ENCODE peak calls at places on chromosomes 16 and 17, in seven cellular contexts. One of them, this sample, is unnamed.

GRCh38 chr17:57142925-57143324 is 57.9 kb downstream of the AKAP1 start:
- DNase-seq in psoas muscle: no peak
- DNase-seq in lower lobe of right lung: no peak
- DNase-seq in A549: no peak
- DNase-seq in body of pancreas: no peak
- DNase-seq in mammary epithelial cell: no peak
- DNase-seq in dorsolateral prefrontal cortex: no peak
- DNase-seq in this sample: no peak

GRCh38 chr17:21041753-21042433 is 918 bp downstream of the USP22 start:
- DNase-seq in lower lobe of right lung: peak; percentile 90
- DNase-seq in mammary epithelial cell: peak; percentile 70
- DNase-seq in psoas muscle: peak; percentile 94
- DNase-seq in dorsolateral prefrontal cortex: peak; percentile 83
- DNase-seq in body of pancreas: peak; percentile 79
- DNase-seq in A549: peak; percentile 71
- DNase-seq in this sample: peak; percentile 81

GRCh38 chr17:64356304-64356686 is 34.4 kb downstream of the PECAM1 start:
- DNase-seq in A549: no peak
- DNase-seq in lower lobe of right lung: no peak
- DNase-seq in body of pancreas: no peak
- DNase-seq in psoas muscle: no peak
- DNase-seq in mammary epithelial cell: no peak
- DNase-seq in dorsolateral prefrontal cortex: no peak
- DNase-seq in this sample: no peak

GRCh38 chr16:78606572-78606971 is 507.1 kb downstream of the WWOX start:
- DNase-seq in lower lobe of right lung: no peak
- DNase-seq in A549: no peak
- DNase-seq in dorsolateral prefrontal cortex: no peak
- DNase-seq in psoas muscle: no peak
- DNase-seq in mammary epithelial cell: no peak
- DNase-seq in body of pancreas: no peak
- DNase-seq in this sample: no peak

GRCh38 chr16:70789231-70789926 is 11.6 kb downstream of the VAC14 start:
- DNase-seq in mammary epithelial cell: peak; percentile 66
- DNase-seq in lower lobe of right lung: no peak
- DNase-seq in dorsolateral prefrontal cortex: no peak
- DNase-seq in psoas muscle: peak; percentile 74
- DNase-seq in body of pancreas: no peak
- DNase-seq in A549: peak; percentile 59
- DNase-seq in this sample: peak; percentile 66

GRCh38 chr16:78761427-78761826 is 662.0 kb downstream of the WWOX start:
- DNase-seq in A549: no peak
- DNase-seq in body of pancreas: no peak
- DNase-seq in mammary epithelial cell: no peak
- DNase-seq in psoas muscle: no peak
- DNase-seq in lower lobe of right lung: no peak
- DNase-seq in dorsolateral prefrontal cortex: no peak
- DNase-seq in this sample: no peak

GRCh38 chr16:35741546-35741945 is 2282.1 kb downstream of the TP53TG3F start:
- DNase-seq in dorsolateral prefrontal cortex: no peak
- DNase-seq in A549: no peak
- DNase-seq in lower lobe of right lung: no peak
- DNase-seq in psoas muscle: no peak
- DNase-seq in body of pancreas: no peak
- DNase-seq in mammary epithelial cell: no peak
- DNase-seq in this sample: no peak

GRCh38 chr17:66985338-66985737 is 20.8 kb downstream of the CACNG4 start:
- DNase-seq in lower lobe of right lung: no peak
- DNase-seq in psoas muscle: no peak
- DNase-seq in A549: no peak
- DNase-seq in dorsolateral prefrontal cortex: no peak
- DNase-seq in mammary epithelial cell: no peak
- DNase-seq in body of pancreas: no peak
- DNase-seq in this sample: no peak

GRCh38 chr16:49092704-49093103 is 188.9 kb downstream of the CBLN1 start:
- DNase-seq in psoas muscle: no peak
- DNase-seq in A549: no peak
- DNase-seq in mammary epithelial cell: peak; percentile 2
- DNase-seq in dorsolateral prefrontal cortex: no peak
- DNase-seq in lower lobe of right lung: no peak
- DNase-seq in body of pancreas: no peak
- DNase-seq in this sample: no peak

GRCh38 chr16:69823831-69824563 is 61.9 kb downstream of the WWP2 start:
- DNase-seq in dorsolateral prefrontal cortex: no peak
- DNase-seq in lower lobe of right lung: no peak
- DNase-seq in A549: no peak
- DNase-seq in mammary epithelial cell: no peak
- DNase-seq in body of pancreas: peak; percentile 80
- DNase-seq in psoas muscle: peak; percentile 58
- DNase-seq in this sample: no peak

GRCh38 chr16:57023541-57024249 is 34.3 kb downstream of the NLRC5 start:
- DNase-seq in lower lobe of right lung: no peak
- DNase-seq in A549: no peak
- DNase-seq in psoas muscle: no peak
- DNase-seq in body of pancreas: no peak
- DNase-seq in mammary epithelial cell: no peak
- DNase-seq in dorsolateral prefrontal cortex: no peak
- DNase-seq in this sample: no peak

GRCh38 chr17:72602517-72603345 is 481.9 kb downstream of the SOX9 start:
- DNase-seq in body of pancreas: peak; percentile 40
- DNase-seq in A549: peak; percentile 97
- DNase-seq in mammary epithelial cell: peak; percentile 87
- DNase-seq in lower lobe of right lung: peak; percentile 50
- DNase-seq in dorsolateral prefrontal cortex: no peak
- DNase-seq in psoas muscle: no peak
- DNase-seq in this sample: no peak

GRCh38 chr16:81595676-81596292 is 151.2 kb downstream of the CMIP start:
- DNase-seq in mammary epithelial cell: peak; percentile 53
- DNase-seq in body of pancreas: no peak
- DNase-seq in A549: no peak
- DNase-seq in lower lobe of right lung: no peak
- DNase-seq in psoas muscle: no peak
- DNase-seq in dorsolateral prefrontal cortex: no peak
- DNase-seq in this sample: no peak

GRCh38 chr16:81599034-81599744 is 154.6 kb downstream of the CMIP start:
- DNase-seq in psoas muscle: no peak
- DNase-seq in mammary epithelial cell: peak; percentile 57
- DNase-seq in body of pancreas: peak; percentile 41
- DNase-seq in lower lobe of right lung: no peak
- DNase-seq in A549: no peak
- DNase-seq in dorsolateral prefrontal cortex: no peak
- DNase-seq in this sample: no peak

GRCh38 chr16:81600275-81600674 is 155.7 kb downstream of the CMIP start:
- DNase-seq in psoas muscle: no peak
- DNase-seq in lower lobe of right lung: no peak
- DNase-seq in body of pancreas: no peak
- DNase-seq in mammary epithelial cell: peak; percentile 61
- DNase-seq in dorsolateral prefrontal cortex: no peak
- DNase-seq in A549: no peak
- DNase-seq in this sample: no peak

GRCh38 chr16:81598083-81598482 is 153.5 kb downstream of the CMIP start:
- DNase-seq in lower lobe of right lung: no peak
- DNase-seq in A549: no peak
- DNase-seq in psoas muscle: no peak
- DNase-seq in mammary epithelial cell: no peak
- DNase-seq in dorsolateral prefrontal cortex: no peak
- DNase-seq in body of pancreas: no peak
- DNase-seq in this sample: no peak

DNA sequence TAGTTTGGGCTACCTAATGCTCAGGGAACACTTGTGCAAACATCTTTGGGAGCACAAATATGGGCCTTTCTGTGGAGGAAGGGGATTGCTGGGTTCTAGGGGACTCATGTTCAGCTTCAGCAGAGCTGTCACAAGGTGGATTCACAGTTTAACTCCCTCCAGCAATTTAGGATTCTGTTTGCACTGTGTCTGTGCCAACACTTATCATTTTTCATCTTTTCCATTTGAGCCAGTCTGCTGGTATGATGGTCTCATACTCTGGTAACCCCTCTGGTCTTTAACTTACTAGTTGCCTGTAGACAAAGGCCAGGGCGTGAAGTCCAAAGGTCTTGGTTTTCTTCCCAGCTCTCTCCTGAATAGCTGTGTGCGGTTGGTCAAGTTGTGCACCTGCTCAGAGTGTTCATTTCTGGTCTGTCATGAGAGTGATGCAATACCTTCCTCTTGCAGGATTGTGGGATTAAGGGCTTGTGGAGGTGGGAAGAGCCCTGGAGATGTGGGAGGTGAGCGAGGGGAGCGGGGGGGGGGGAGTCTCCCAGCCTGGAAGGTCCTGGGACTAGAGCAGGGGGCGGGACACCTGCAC is 152.6 kb downstream of the CMIP start:
- DNase-seq in dorsolateral prefrontal cortex: no peak
- DNase-seq in body of pancreas: no peak
- DNase-seq in psoas muscle: no peak
- DNase-seq in lower lobe of right lung: no peak
- DNase-seq in mammary epithelial cell: no peak
- DNase-seq in A549: no peak
- DNase-seq in this sample: no peak
- H3K27ac ChIP-seq in dorsolateral prefrontal cortex: no peak overlapping the region
- H3K27ac ChIP-seq in body of pancreas: no peak overlapping the region
- H3K27ac ChIP-seq in psoas muscle: no peak overlapping the region
- H3K27ac ChIP-seq in lower lobe of right lung: no peak overlapping the region
- H3K27ac ChIP-seq in mammary epithelial cell: no peak overlapping the region
- H3K27ac ChIP-seq in A549: no peak overlapping the region
- H3K27ac ChIP-seq in this sample: no peak overlapping the region

DNA sequence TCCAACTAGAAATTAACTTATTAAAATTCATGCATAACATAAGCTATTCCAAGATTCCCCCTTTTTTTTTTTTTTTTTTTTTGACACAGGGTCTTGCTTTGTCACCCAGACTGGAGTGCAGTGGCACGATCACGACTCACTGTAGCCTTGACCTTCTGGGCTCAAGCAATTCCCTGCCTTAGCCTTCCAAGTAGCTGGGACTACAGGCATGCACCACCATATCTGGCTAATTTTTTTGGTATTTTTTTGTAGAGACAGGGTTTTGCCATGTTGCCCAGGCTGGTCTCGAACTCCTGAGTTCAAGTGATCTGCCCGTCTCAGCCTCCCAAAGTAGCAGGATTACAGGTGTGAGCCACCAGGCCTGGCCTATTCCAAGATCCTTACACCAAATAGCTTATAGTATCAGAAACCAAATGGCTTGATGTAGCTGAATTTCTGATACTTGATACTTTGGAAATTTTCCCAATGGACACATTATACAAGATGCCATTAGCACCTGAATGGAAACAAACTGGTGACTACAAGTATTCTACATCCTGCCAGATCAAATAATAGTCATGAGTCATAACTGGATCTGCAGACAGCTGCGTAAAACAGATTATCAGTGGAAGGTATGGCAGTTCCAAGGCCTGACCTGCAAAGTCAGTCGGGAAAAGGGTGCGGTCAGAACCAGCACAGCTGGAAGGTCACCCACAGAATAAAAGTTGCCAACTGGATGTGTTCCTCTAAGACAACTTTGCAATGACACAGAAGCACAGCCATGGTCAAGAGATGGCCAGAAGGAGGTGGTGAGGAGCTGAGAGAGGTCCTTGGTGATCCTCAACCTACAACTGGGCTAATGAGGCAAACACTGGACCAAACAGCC is 14.5 kb downstream of the TUBG1 start:
- DNase-seq in body of pancreas: peak; percentile 84
- DNase-seq in dorsolateral prefrontal cortex: no peak
- DNase-seq in lower lobe of right lung: no peak
- DNase-seq in psoas muscle: peak; percentile 68
- DNase-seq in A549: peak; percentile 86
- DNase-seq in mammary epithelial cell: peak; percentile 77
- DNase-seq in this sample: no peak
- TF ChIP-seq CTCF in body of pancreas: peak; percentile 33
- TF ChIP-seq CTCF in dorsolateral prefrontal cortex: no peak
- TF ChIP-seq CTCF in lower lobe of right lung: no peak
- TF ChIP-seq CTCF in psoas muscle: peak; percentile 7
- TF ChIP-seq CTCF in A549: peak; percentile 29
- TF ChIP-seq CTCF in mammary epithelial cell: no peak
- TF ChIP-seq CTCF in this sample: no peak

GRCh38 chr17:60426596-60426995 is 4.3 kb downstream of the CHCT1 start:
- DNase-seq in dorsolateral prefrontal cortex: no peak
- DNase-seq in mammary epithelial cell: no peak
- DNase-seq in A549: no peak
- DNase-seq in body of pancreas: no peak
- DNase-seq in psoas muscle: no peak
- DNase-seq in lower lobe of right lung: no peak
- DNase-seq in this sample: no peak

GRCh38 chr17:60423865-60424264 is 1.6 kb downstream of the CHCT1 start:
- DNase-seq in psoas muscle: no peak
- DNase-seq in mammary epithelial cell: no peak
- DNase-seq in body of pancreas: no peak
- DNase-seq in lower lobe of right lung: no peak
- DNase-seq in A549: no peak
- DNase-seq in dorsolateral prefrontal cortex: no peak
- DNase-seq in this sample: no peak

GRCh38 chr17:60421273-60422161 is 772 bp upstream of the CHCT1 start:
- DNase-seq in lower lobe of right lung: peak; percentile 84
- DNase-seq in psoas muscle: peak; percentile 85
- DNase-seq in body of pancreas: peak; percentile 69
- DNase-seq in dorsolateral prefrontal cortex: peak; percentile 72
- DNase-seq in mammary epithelial cell: peak; percentile 26
- DNase-seq in A549: peak; percentile 91
- DNase-seq in this sample: peak; percentile 22

GRCh38 chr17:60425626-60426025 is 3.3 kb downstream of the CHCT1 start:
- DNase-seq in psoas muscle: no peak
- DNase-seq in A549: no peak
- DNase-seq in lower lobe of right lung: no peak
- DNase-seq in body of pancreas: no peak
- DNase-seq in dorsolateral prefrontal cortex: no peak
- DNase-seq in mammary epithelial cell: no peak
- DNase-seq in this sample: no peak

GRCh38 chr17:60422162-60422665 is at the start of gene CHCT1:
- DNase-seq in psoas muscle: no peak
- DNase-seq in A549: no peak
- DNase-seq in dorsolateral prefrontal cortex: no peak
- DNase-seq in lower lobe of right lung: peak; percentile 67
- DNase-seq in body of pancreas: no peak
- DNase-seq in mammary epithelial cell: no peak
- DNase-seq in this sample: no peak
- H3K27ac ChIP-seq in psoas muscle: no peak within 1 kb of the TSS
- H3K27ac ChIP-seq in A549: peak within 1 kb of the TSS; percentile 76
- H3K27ac ChIP-seq in dorsolateral prefrontal cortex: peak within 1 kb of the TSS; percentile 54
- H3K27ac ChIP-seq in lower lobe of right lung: peak within 1 kb of the TSS; percentile 66
- H3K27ac ChIP-seq in body of pancreas: no peak within 1 kb of the TSS
- H3K27ac ChIP-seq in mammary epithelial cell: no peak within 1 kb of the TSS
- H3K27ac ChIP-seq in this sample: peak within 1 kb of the TSS; percentile 57

DNA sequence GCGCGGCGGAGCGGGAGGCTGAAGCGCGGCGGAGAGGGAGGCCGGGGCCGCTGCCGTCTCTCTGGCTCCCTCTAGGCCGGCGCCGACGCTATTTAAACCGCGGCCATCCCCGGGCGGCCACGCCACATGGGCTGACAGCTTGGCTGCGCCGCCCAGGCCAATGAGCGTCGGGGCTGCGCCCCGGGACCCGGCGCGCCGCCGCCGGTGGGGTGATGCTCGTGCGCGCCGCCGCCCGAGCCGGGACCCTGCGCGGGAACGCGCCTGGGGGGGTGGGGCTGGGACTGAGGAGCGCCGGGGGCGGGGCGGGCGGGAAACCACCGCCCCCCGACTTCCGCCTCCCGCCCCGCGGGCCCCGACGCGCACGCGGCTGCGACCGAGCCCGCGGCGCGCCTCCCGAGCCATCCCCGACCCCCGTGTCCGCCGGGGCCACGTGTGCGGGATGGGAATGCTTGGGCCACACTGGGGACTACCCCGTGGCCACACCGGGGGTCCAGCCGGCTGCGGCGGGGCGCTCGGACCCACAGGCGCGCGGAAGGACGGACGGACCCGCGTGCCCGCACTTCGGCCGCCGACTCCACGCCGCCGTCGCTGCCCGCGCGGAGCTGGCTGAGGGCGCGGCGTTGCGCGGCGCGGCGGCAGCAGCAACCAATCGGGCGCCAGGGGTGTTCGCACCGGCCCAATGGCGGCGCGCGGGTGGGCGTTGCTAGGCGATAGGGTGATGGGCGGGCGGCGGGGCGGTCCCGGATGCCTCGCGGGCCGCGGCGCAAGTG is at the start of gene FASN:
- DNase-seq in mammary epithelial cell: peak; percentile 93
- DNase-seq in body of pancreas: peak; percentile 93
- DNase-seq in A549: peak; percentile 100
- DNase-seq in psoas muscle: peak; percentile 97
- DNase-seq in lower lobe of right lung: peak; percentile 96
- DNase-seq in dorsolateral prefrontal cortex: peak; percentile 97
- DNase-seq in this sample: peak; percentile 94
- TF ChIP-seq CTCF in mammary epithelial cell: peak; percentile 26
- TF ChIP-seq CTCF in body of pancreas: peak; percentile 36
- TF ChIP-seq CTCF in A549: peak; percentile 64
- TF ChIP-seq CTCF in psoas muscle: peak; percentile 45
- TF ChIP-seq CTCF in lower lobe of right lung: peak; percentile 44
- TF ChIP-seq CTCF in dorsolateral prefrontal cortex: peak; percentile 54
- TF ChIP-seq CTCF in this sample: no peak